ENCODE peak calls at places on chromosomes 11 and 22, in nine cellular contexts. G is astrocyte of the spinal cord; N is activated naive CD4-positive, alpha-beta T cell treated with Interleukin-2 at 50 U/mL for 16 hours; K is posterior cingulate gyrus; F is AG20443; Q is SJSA1; B is transverse colon; M is COR-L47; W is NCI-H1092. E is an unnamed sample.

GRCh38 chr11:104573431-104573830 is 324.8 kb downstream of the CASP12 start:
- DNase-seq in G (peak), N (no peak), K (no peak), F (no peak), Q (no peak), B (no peak), M (no peak), W (no peak), E (no peak)

GRCh38 chr22:24433868-24434471 is 6.6 kb downstream of the ADORA2A start:
- DNase-seq in G (peak), N (no peak), K (no peak), F (peak), Q (no peak), B (peak), M (no peak), W (no peak), E (peak)

GRCh38 chr22:49964136-49964492 is 3.5 kb downstream of the PIM3 start:
- DNase-seq in G (no peak), N (no peak), K (no peak), F (no peak), Q (no peak), B (peak), M (no peak), W (no peak), E (peak)

GRCh38 chr22:28105396-28105795 is 186.3 kb upstream of the PITPNB start:
- DNase-seq in G (no peak), N (no peak), K (no peak), F (no peak), Q (no peak), B (no peak), M (no peak), W (no peak), E (no peak)

GRCh38 chr11:9459573-9460321 is 1.1 kb upstream of the ZNF143 start:
- DNase-seq in G (peak), N (peak), K (no peak), F (peak), Q (peak), B (peak), M (peak), W (no peak), E (peak)

GRCh38 chr22:46815896-46816721 is 53.7 kb downstream of the TBC1D22A start:
- DNase-seq in G (peak), N (no peak), K (no peak), F (peak), Q (peak), B (no peak), M (no peak), W (no peak), E (no peak)

GRCh38 chr22:22371031-22371541 is 126.5 kb downstream of the VPREB1 start:
- DNase-seq in G (no peak), N (no peak), K (no peak), F (no peak), Q (peak), B (no peak), M (no peak), W (no peak), E (no peak)

GRCh38 chr22:17436382-17436951 is 67.2 kb downstream of the CECR2 start:
- DNase-seq in G (peak), N (no peak), K (no peak), F (no peak), Q (no peak), B (no peak), M (no peak), W (no peak), E (no peak)

GRCh38 chr22:46646531-46647211 is 26.5 kb downstream of the GRAMD4 start:
- DNase-seq in G (no peak), N (no peak), K (no peak), F (no peak), Q (no peak), B (peak), M (no peak), W (no peak), E (no peak)

GRCh38 chr22:39439170-39439569 is 17.6 kb upstream of the MGAT3 start:
- DNase-seq in G (peak), N (no peak), K (no peak), F (no peak), Q (no peak), B (no peak), M (no peak), W (no peak), E (no peak)

GRCh38 chr11:62508336-62509058 is 38.1 kb downstream of the AHNAK start:
- DNase-seq in G (peak), N (no peak), K (peak), F (peak), Q (peak), B (peak), M (no peak), W (no peak), E (peak)

GRCh38 chr11:9276571-9276970 is 11.4 kb upstream of the DENND5A start:
- DNase-seq in G (no peak), N (no peak), K (no peak), F (no peak), Q (no peak), B (no peak), M (peak), W (no peak), E (no peak)

GRCh38 chr22:36325163-36326031 is 62.4 kb downstream of the MYH9 start:
- DNase-seq in G (peak), N (no peak), K (no peak), F (peak), Q (peak), B (peak), M (no peak), W (no peak), E (no peak)

GRCh38 chr11:32830413-32830738 is 649 bp downstream of the PRRG4 start:
- DNase-seq in G (no peak), N (no peak), K (no peak), F (no peak), Q (no peak), B (peak), M (no peak), W (no peak), E (no peak)

GRCh38 chr22:26075233-26075632 is 94.0 kb upstream of the SEZ6L start:
- DNase-seq in G (no peak), N (no peak), K (no peak), F (no peak), Q (no peak), B (no peak), M (no peak), W (no peak), E (no peak)

GRCh38 chr22:18035740-18036139 is 11.4 kb upstream of the MICAL3 start:
- DNase-seq in G (no peak), N (no peak), K (no peak), F (no peak), Q (no peak), B (peak), M (no peak), W (no peak), E (no peak)

GRCh38 chr11:61679893-61680621 is at the start of gene DAGLA:
- DNase-seq in G (peak), N (peak), K (peak), F (peak), Q (peak), B (peak), M (peak), W (peak), E (peak)

GRCh38 chr11:15888596-15889345 is 467.6 kb downstream of the SOX6 start:
- DNase-seq in G (no peak), N (no peak), K (no peak), F (no peak), Q (no peak), B (no peak), M (no peak), W (no peak), E (no peak)

GRCh38 chr22:46432164-46433068 is 96.9 kb downstream of the TRMU start:
- DNase-seq in G (no peak), N (peak), K (no peak), F (no peak), Q (no peak), B (peak), M (no peak), W (no peak), E (peak)

GRCh38 chr11:14189874-14190273 is 169.1 kb downstream of the RRAS2 start:
- DNase-seq in G (no peak), N (no peak), K (no peak), F (peak), Q (no peak), B (peak), M (no peak), W (no peak), E (no peak)

GRCh38 chr22:38115423-38116205 is 5.1 kb upstream of the BAIAP2L2 start:
- DNase-seq in G (no peak), N (no peak), K (no peak), F (no peak), Q (no peak), B (no peak), M (no peak), W (no peak), E (no peak)